ENCODE peak calls at places on chromosomes 3 and 15, in seven cellular contexts. X is 8988T, D is HFF-Myc, W is NAMALWA, F is SJSA1, V is lower lobe of right lung, G is uterus. U is an unnamed sample.
A peak's percentile ranks its signal among the peaks of the same experiment; 100 is the strongest.

GRCh38 chr3:58184982-58185360 is 25.8 kb downstream of the DNASE1L3 start:
- DNase-seq in F (no peak), G (no peak), W (no peak), X (no peak), D (no peak), V (no peak), U (no peak)

GRCh38 chr15:29677450-29677849 is 144.8 kb downstream of the TJP1 start:
- DNase-seq in F (no peak), V (no peak), W (no peak), G (no peak), X (no peak), D (no peak), U (no peak)

GRCh38 chr3:159806412-159806811 is 182.2 kb upstream of the IL12A start:
- DNase-seq in F (no peak), V (no peak), D (no peak), X (no peak), W (no peak), G (no peak), U (no peak)

GRCh38 chr15:55758580-55758986 is 15.6 kb upstream of the PRTG start:
- DNase-seq in W (peak; percentile 97), F (no peak), V (no peak), G (no peak), D (no peak), X (no peak), U (no peak)

GRCh38 chr15:44286814-44287555 is 1.5 kb upstream of the GOLM2 start:
- DNase-seq in W (peak; percentile 53), G (no peak), F (no peak), X (no peak), D (no peak), V (no peak), U (no peak)

GRCh38 chr15:74196175-74196574 is 6.4 kb downstream of the STRA6 start:
- DNase-seq in X (no peak), D (no peak), W (no peak), V (peak; percentile 72), G (peak; percentile 75), F (peak; percentile 99), U (no peak)

GRCh38 chr15:79954659-79955058 is 16.3 kb downstream of the BCL2A1 start:
- DNase-seq in W (no peak), X (no peak), F (no peak), V (peak; percentile 55), G (no peak), D (no peak), U (no peak)

GRCh38 chr3:133412511-133413165 is 12.8 kb downstream of the BFSP2 start:
- DNase-seq in W (no peak), G (peak; percentile 49), X (no peak), F (peak; percentile 67), D (no peak), V (no peak), U (no peak)

GRCh38 chr3:187838016-187838535 is 92.8 kb upstream of the BCL6 start:
- DNase-seq in W (no peak), D (no peak), F (no peak), X (no peak), G (no peak), V (no peak), U (no peak)

GRCh38 chr3:134357914-134358811 is 16.1 kb downstream of the AMOTL2 start:
- DNase-seq in V (peak; percentile 54), X (no peak), D (peak; percentile 98), W (peak; percentile 23), F (peak; percentile 89), G (peak; percentile 57), U (peak; percentile 75)

GRCh38 chr15:75091814-75092213 is 68.4 kb downstream of the PPCDC start:
- DNase-seq in W (peak; percentile 15), G (no peak), X (no peak), V (no peak), D (no peak), F (no peak), U (no peak)

GRCh38 chr3:151990696-151991376 is 117.4 kb downstream of the SUCNR1 start:
- DNase-seq in X (no peak), V (no peak), W (no peak), F (no peak), G (no peak), D (no peak), U (no peak)

GRCh38 chr3:130488769-130489450 is 28.1 kb upstream of the COL6A6 start:
- DNase-seq in D (no peak), V (no peak), F (no peak), X (no peak), G (no peak), W (no peak), U (no peak)

GRCh38 chr3:112013784-112014143 is 15.0 kb downstream of the TAGLN3 start:
- DNase-seq in W (no peak), V (no peak), D (no peak), G (no peak), X (no peak), F (no peak), U (no peak)

GRCh38 chr3:141426404-141427034 is 58.2 kb downstream of the ZBTB38 start:
- DNase-seq in X (no peak), G (peak; percentile 91), F (no peak), W (no peak), D (no peak), V (peak; percentile 90), U (no peak)

GRCh38 chr3:195802261-195802701 is 9.4 kb downstream of the MUC4 start:
- DNase-seq in G (no peak), W (no peak), V (no peak), D (no peak), X (no peak), F (no peak), U (no peak)

GRCh38 chr3:112128843-112129727 is 4.0 kb downstream of the GCSAM start:
- DNase-seq in G (no peak), W (peak; percentile 97), X (no peak), D (no peak), V (no peak), F (no peak), U (no peak)

GRCh38 chr15:73357999-73358665 is 10.6 kb downstream of the HCN4 start:
- DNase-seq in V (no peak), W (no peak), D (no peak), X (no peak), G (no peak), F (no peak), U (no peak)

GRCh38 chr3:121995190-121996137 is 26.6 kb downstream of the ILDR1 start:
- DNase-seq in D (peak; percentile 56), W (peak; percentile 79), V (peak; percentile 77), X (peak; percentile 42), G (no peak), F (peak; percentile 43), U (peak; percentile 25)

GRCh38 chr3:52091566-52092290 is 35.4 kb upstream of the DUSP7 start:
- DNase-seq in D (no peak), W (no peak), F (no peak), V (peak; percentile 51), X (no peak), G (no peak), U (no peak)

GRCh38 chr3:9916346-9916733 is 558 bp upstream of the IL17RC start:
- DNase-seq in G (peak; percentile 43), D (no peak), X (no peak), F (no peak), V (no peak), W (no peak), U (no peak)

GRCh38 chr3:19866751-19867347 is 67.2 kb downstream of the EFHB start:
- DNase-seq in X (no peak), F (no peak), W (peak; percentile 73), G (peak; percentile 22), V (no peak), D (no peak), U (no peak)

GRCh38 chr15:58731756-58732535 is 17.6 kb downstream of the ADAM10 start:
- DNase-seq in D (peak; percentile 41), V (no peak), X (no peak), W (no peak), F (peak; percentile 53), G (no peak), U (no peak)

GRCh38 chr3:197926418-197926817 is 23.6 kb upstream of the RPL35A start:
- DNase-seq in X (no peak), D (no peak), G (no peak), W (peak; percentile 26), F (no peak), V (no peak), U (no peak)

GRCh38 chr3:133949438-133949837 is 53.8 kb upstream of the RAB6B start:
- DNase-seq in D (no peak), X (no peak), W (no peak), F (no peak), V (no peak), G (no peak), U (no peak)

GRCh38 chr3:136916200-136916599 is 41.6 kb upstream of the IL20RB start:
- DNase-seq in X (no peak), G (no peak), W (no peak), V (no peak), F (no peak), D (no peak), U (no peak)

GRCh38 chr3:189710620-189711388 is 79.6 kb downstream of the TP63 start:
- DNase-seq in W (peak; percentile 66), G (peak; percentile 40), D (peak; percentile 92), X (no peak), V (no peak), F (peak; percentile 72), U (no peak)

GRCh38 chr15:77628010-77628409 is 4.7 kb downstream of the LINGO1 start:
- DNase-seq in G (no peak), D (no peak), X (no peak), V (no peak), F (no peak), W (no peak), U (no peak)

GRCh38 chr3:186996356-186996755 is 66.0 kb downstream of the ST6GAL1 start:
- DNase-seq in D (no peak), X (no peak), F (no peak), W (peak; percentile 81), V (no peak), G (no peak), U (no peak)

GRCh38 chr3:112319516-112320276 is 13.3 kb upstream of the CD200 start:
- DNase-seq in F (no peak), G (no peak), D (no peak), V (no peak), W (no peak), X (no peak), U (no peak)

GRCh38 chr15:50873935-50874353 is 34.5 kb upstream of the AP4E1 start:
- DNase-seq in F (no peak), V (no peak), W (peak; percentile 79), G (no peak), D (no peak), X (no peak), U (no peak)

GRCh38 chr3:178084938-178085816 is 451.1 kb upstream of the KCNMB2 start:
- DNase-seq in D (no peak), F (peak; percentile 61), G (peak; percentile 78), W (peak; percentile 8), X (no peak), V (peak; percentile 74), U (no peak)

GRCh38 chr3:13850161-13850945 is 29.5 kb downstream of the WNT7A start:
- DNase-seq in F (no peak), G (no peak), D (no peak), V (peak; percentile 87), X (peak; percentile 99), W (no peak), U (no peak)

GRCh38 chr3:99250272-99250671 is 348.8 kb upstream of the DCBLD2 start:
- DNase-seq in D (no peak), V (no peak), G (no peak), F (no peak), X (no peak), W (no peak), U (no peak)

U was measured in NCI-H1048.